ENCODE peak calls at places on chromosome 12, in four cellular contexts. H is spleen; F is naive thymus-derived CD4-positive, alpha-beta T cell; S is HCT116. W is an unnamed sample.

GRCh38 chr12:111597731-111598636 is 1.1 kb downstream of the ATXN2 start:
- DNase-seq in H (peak; percentile 91), F (peak; percentile 21), S (no peak), W (peak; percentile 37)

GRCh38 chr12:16258963-16259362 is 18.5 kb downstream of the SLC15A5 start:
- DNase-seq in H (no peak), F (no peak), S (no peak), W (no peak)

GRCh38 chr12:77058740-77059139 is 6.6 kb downstream of the E2F7 start:
- DNase-seq in H (no peak), F (no peak), S (no peak), W (no peak)

GRCh38 chr12:117363953-117364486 is 2.6 kb upstream of the NOS1 start:
- DNase-seq in H (no peak), F (no peak), S (no peak), W (no peak)

GRCh38 chr12:119202121-119202527 is 23.4 kb downstream of the HSPB8 start:
- DNase-seq in H (no peak), F (no peak), S (no peak), W (no peak)

GRCh38 chr12:63915105-63915830 is 70.8 kb downstream of the SRGAP1 start:
- DNase-seq in H (no peak), F (no peak), S (peak; percentile 70), W (no peak)

GRCh38 chr12:42609605-42610004 is 20.1 kb upstream of the PRICKLE1 start:
- DNase-seq in H (no peak), F (no peak), S (no peak), W (no peak)

GRCh38 chr12:116266220-116266619 is 11.3 kb downstream of the MED13L start:
- DNase-seq in H (no peak), F (no peak), S (no peak), W (no peak)

GRCh38 chr12:10732554-10732953 is 9.4 kb upstream of the YBX3 start:
- DNase-seq in H (no peak), F (no peak), S (no peak), W (no peak)

GRCh38 chr12:97939141-97939540 is 476.5 kb downstream of the RMST start:
- DNase-seq in H (no peak), F (no peak), S (no peak), W (no peak)

GRCh38 chr12:57729321-57729844 is 9.2 kb downstream of the AGAP2 start:
- DNase-seq in H (no peak), F (no peak), S (no peak), W (no peak)

GRCh38 chr12:27000962-27001361 is 13.2 kb downstream of the TM7SF3 start:
- DNase-seq in H (no peak), F (no peak), S (no peak), W (no peak)
- H3K4me3 ChIP-seq in H (no peak overlapping the region), F (no peak overlapping the region), S (no peak overlapping the region), W (no peak overlapping the region)

GRCh38 chr12:126910570-126910969 is 1356.4 kb upstream of the TMEM132C start:
- DNase-seq in H (no peak), F (no peak), S (no peak), W (no peak)

GRCh38 chr12:126908765-126909142 is 1358.2 kb upstream of the TMEM132C start:
- DNase-seq in H (no peak), F (no peak), S (no peak), W (no peak)

GRCh38 chr12:126915309-126915708 is 1351.7 kb upstream of the TMEM132C start:
- DNase-seq in H (no peak), F (no peak), S (no peak), W (no peak)

GRCh38 chr12:126912111-126912510 is 1354.9 kb upstream of the TMEM132C start:
- DNase-seq in H (no peak), F (no peak), S (no peak), W (no peak)

DNA sequence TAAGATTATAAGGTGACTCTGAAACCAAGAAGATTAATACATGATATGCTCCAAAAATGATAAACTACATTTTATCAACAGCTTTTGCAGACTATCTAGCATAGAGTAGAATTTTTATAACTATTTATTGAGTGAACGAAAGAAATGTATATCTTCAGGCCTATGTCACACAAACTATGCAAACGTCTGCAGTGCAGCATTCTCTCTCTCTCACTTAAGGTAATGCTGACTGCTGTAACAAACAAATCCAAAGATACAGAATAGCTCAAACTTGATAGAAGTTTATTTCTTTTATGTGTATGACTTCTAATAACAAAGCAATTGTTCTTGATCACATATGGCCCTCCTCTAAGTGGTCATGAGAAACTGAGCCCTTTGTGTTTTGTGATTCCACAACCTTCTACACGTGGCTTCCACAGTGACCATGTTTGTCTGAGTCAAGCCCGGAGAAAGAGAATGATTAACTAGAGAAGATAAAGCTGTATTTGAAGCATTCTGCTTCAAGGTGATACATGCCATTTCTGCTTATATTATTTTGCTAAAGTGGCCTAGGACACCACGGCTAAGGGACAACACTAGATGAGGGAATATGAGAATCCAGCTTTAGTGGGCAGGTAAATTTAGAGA is 1352.7 kb upstream of the TMEM132C start:
- DNase-seq in H (no peak), F (no peak), S (no peak), W (peak; percentile 7)
- H3K27ac ChIP-seq in H (no peak overlapping the region), F (no peak overlapping the region), S (no peak overlapping the region), W (no peak overlapping the region)

GRCh38 chr12:51012570-51013236 is 13.5 kb downstream of the SLC11A2 start:
- DNase-seq in H (no peak), F (no peak), S (no peak), W (no peak)
- H3K4me3 ChIP-seq in H (no peak overlapping the region), F (no peak overlapping the region), S (no peak overlapping the region), W (no peak overlapping the region)

GRCh38 chr12:24899503-24900098 is 49.3 kb downstream of the BCAT1 start:
- DNase-seq in H (no peak), F (no peak), S (no peak), W (no peak)
- H3K27ac ChIP-seq in H (no peak overlapping the region), F (no peak overlapping the region), S (no peak overlapping the region), W (no peak overlapping the region)

GRCh38 chr12:7059780-7060179 is 738 bp upstream of the C1S start:
- DNase-seq in H (no peak), F (no peak), S (no peak), W (no peak)

GRCh38 chr12:7061596-7061995 is 1.1 kb downstream of the C1S start:
- DNase-seq in H (no peak), F (no peak), S (no peak), W (no peak)

GRCh38 chr12:7061138-7061537 is 620 bp downstream of the C1S start:
- DNase-seq in H (no peak), F (no peak), S (no peak), W (no peak)

GRCh38 chr12:7058850-7059249 is 1.7 kb upstream of the C1S start:
- DNase-seq in H (no peak), F (no peak), S (no peak), W (no peak)

GRCh38 chr12:7060353-7060954 is at the start of gene C1S:
- DNase-seq in H (no peak), F (no peak), S (no peak), W (peak; percentile 14)
- H3K4me3 ChIP-seq in H (no peak within 1 kb of the TSS), F (no peak within 1 kb of the TSS), S (no peak within 1 kb of the TSS), W (no peak within 1 kb of the TSS)

GRCh38 chr12:6093764-6094163 is 30.7 kb downstream of the VWF start:
- DNase-seq in H (peak; percentile 37), F (no peak), S (no peak), W (peak; percentile 35)
- H3K27ac ChIP-seq in H (no peak overlapping the region), F (no peak overlapping the region), S (peak overlapping the region; percentile 73), W (peak overlapping the region; percentile 74)

GRCh38 chr12:65603428-65604351 is 220.6 kb upstream of the HMGA2 start:
- DNase-seq in H (no peak), F (no peak), S (peak; percentile 75), W (peak; percentile 10)

GRCh38 chr12:65605019-65605418 is 219.3 kb upstream of the HMGA2 start:
- DNase-seq in H (no peak), F (no peak), S (no peak), W (no peak)

GRCh38 chr12:65606008-65606766 is 218.1 kb upstream of the HMGA2 start:
- DNase-seq in H (no peak), F (no peak), S (no peak), W (no peak)

GRCh38 chr12:65602191-65602578 is 222.1 kb upstream of the HMGA2 start:
- DNase-seq in H (no peak), F (no peak), S (no peak), W (no peak)

GRCh38 chr12:65602579-65603295 is 221.5 kb upstream of the HMGA2 start:
- DNase-seq in H (peak; percentile 78), F (no peak), S (peak; percentile 94), W (peak; percentile 77)
- H3K4me3 ChIP-seq in H (no peak overlapping the region), F (no peak overlapping the region), S (peak overlapping the region; percentile 45), W (no peak overlapping the region)

DNA sequence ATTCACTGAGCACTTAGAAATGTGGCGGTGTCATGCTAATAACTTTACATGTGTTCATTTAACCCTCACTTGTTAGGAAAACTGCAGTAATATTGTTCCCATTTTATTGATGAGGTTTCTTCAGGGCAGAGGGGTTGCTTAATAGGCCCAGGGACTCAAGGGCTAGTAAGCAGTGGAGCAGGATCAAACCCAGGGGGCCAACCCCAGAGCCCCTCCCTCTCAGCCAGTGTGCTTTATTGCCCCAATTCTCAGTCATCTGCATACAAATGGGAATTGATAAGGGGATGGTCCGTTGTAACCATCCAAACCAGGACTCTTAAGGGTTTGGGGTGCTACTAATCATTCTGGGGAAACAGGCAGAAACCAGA is 142.8 kb upstream of the AMIGO2 start:
- DNase-seq in H (no peak), F (no peak), S (no peak), W (no peak)
- H3K27ac ChIP-seq in H (no peak overlapping the region), F (peak overlapping the region; percentile 66), S (no peak overlapping the region), W (peak overlapping the region; percentile 57)

GRCh38 chr12:53601296-53601847 is 24.8 kb downstream of the ATF7 start:
- DNase-seq in H (no peak), F (no peak), S (no peak), W (no peak)

GRCh38 chr12:53604581-53604980 is 21.6 kb downstream of the ATF7 start:
- DNase-seq in H (no peak), F (no peak), S (no peak), W (no peak)

GRCh38 chr12:53603804-53604203 is 22.4 kb downstream of the ATF7 start:
- DNase-seq in H (no peak), F (no peak), S (no peak), W (no peak)

GRCh38 chr12:53602176-53602942 is 23.8 kb downstream of the ATF7 start:
- DNase-seq in H (no peak), F (no peak), S (no peak), W (no peak)

DNA sequence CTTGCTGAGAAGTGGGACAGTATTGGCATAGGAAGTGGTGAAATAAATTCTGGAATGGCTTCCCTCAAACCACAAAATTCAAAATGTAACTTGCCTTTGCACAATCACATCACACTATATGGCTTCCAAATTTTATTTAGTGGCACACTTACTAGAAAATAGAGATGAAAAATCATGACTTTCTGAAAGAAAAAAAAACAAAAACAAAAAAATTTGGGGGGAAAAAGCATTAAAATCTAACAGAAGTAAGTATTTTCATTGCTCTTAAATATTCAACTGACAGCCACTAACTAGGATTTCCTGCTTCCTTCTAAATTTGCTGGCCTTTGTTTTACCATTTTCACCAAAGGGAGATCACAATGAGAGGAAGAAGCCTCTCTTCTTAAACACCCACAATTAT is 23.0 kb downstream of the ATF7 start:
- DNase-seq in H (no peak), F (no peak), S (no peak), W (no peak)
- H3K4me3 ChIP-seq in H (no peak overlapping the region), F (no peak overlapping the region), S (no peak overlapping the region), W (no peak overlapping the region)

W was measured in small intestine.